ENCODE peak calls at places on chromosome 10, in ten cellular contexts. One of them, this sample, is unnamed.

GRCh38 chr10:133161486-133162051 is 1.6 kb downstream of the KNDC1 start:
- DNase-seq in D341Med: no peak
- DNase-seq in SW 1271: no peak
- DNase-seq in type B pancreatic cell: no peak
- DNase-seq in NCI-H345: no peak
- DNase-seq in mesendoderm: peak
- DNase-seq in CMK: no peak
- DNase-seq in NCI-H2029: no peak
- DNase-seq in stimulated activated CD8-positive, alpha-beta memory T cell treated with anti-CD3 and anti-CD28 coated beads, Interleukin-4, amount 100 ng/mL, for 24 hours: no peak
- DNase-seq in IMR-90: no peak
- DNase-seq in this sample: no peak

GRCh38 chr10:28444031-28444430 is 88.9 kb upstream of the WAC start:
- DNase-seq in D341Med: no peak
- DNase-seq in SW 1271: no peak
- DNase-seq in type B pancreatic cell: no peak
- DNase-seq in NCI-H345: no peak
- DNase-seq in mesendoderm: peak
- DNase-seq in CMK: no peak
- DNase-seq in NCI-H2029: no peak
- DNase-seq in stimulated activated CD8-positive, alpha-beta memory T cell treated with anti-CD3 and anti-CD28 coated beads, Interleukin-4, amount 100 ng/mL, for 24 hours: no peak
- DNase-seq in IMR-90: no peak
- DNase-seq in this sample: no peak

GRCh38 chr10:22252801-22253577 is 35.2 kb upstream of the EBLN1 start:
- DNase-seq in D341Med: peak
- DNase-seq in SW 1271: no peak
- DNase-seq in type B pancreatic cell: peak
- DNase-seq in NCI-H345: no peak
- DNase-seq in mesendoderm: peak
- DNase-seq in CMK: no peak
- DNase-seq in NCI-H2029: no peak
- DNase-seq in stimulated activated CD8-positive, alpha-beta memory T cell treated with anti-CD3 and anti-CD28 coated beads, Interleukin-4, amount 100 ng/mL, for 24 hours: peak
- DNase-seq in IMR-90: no peak
- DNase-seq in this sample: no peak

GRCh38 chr10:14954001-14954770 is at the start of gene DCLRE1C:
- DNase-seq in D341Med: peak
- DNase-seq in SW 1271: peak
- DNase-seq in type B pancreatic cell: peak
- DNase-seq in NCI-H345: peak
- DNase-seq in mesendoderm: peak
- DNase-seq in CMK: peak
- DNase-seq in NCI-H2029: peak
- DNase-seq in stimulated activated CD8-positive, alpha-beta memory T cell treated with anti-CD3 and anti-CD28 coated beads, Interleukin-4, amount 100 ng/mL, for 24 hours: peak
- DNase-seq in IMR-90: peak
- DNase-seq in this sample: peak

GRCh38 chr10:46225597-46225996 is 61.2 kb upstream of the ANTXRL start:
- DNase-seq in D341Med: peak
- DNase-seq in SW 1271: no peak
- DNase-seq in type B pancreatic cell: peak
- DNase-seq in NCI-H345: no peak
- DNase-seq in mesendoderm: no peak
- DNase-seq in CMK: no peak
- DNase-seq in NCI-H2029: no peak
- DNase-seq in stimulated activated CD8-positive, alpha-beta memory T cell treated with anti-CD3 and anti-CD28 coated beads, Interleukin-4, amount 100 ng/mL, for 24 hours: no peak
- DNase-seq in IMR-90: no peak
- DNase-seq in this sample: no peak

GRCh38 chr10:64518456-64518855 is 997.3 kb downstream of the REEP3 start:
- DNase-seq in D341Med: no peak
- DNase-seq in SW 1271: no peak
- DNase-seq in type B pancreatic cell: no peak
- DNase-seq in NCI-H345: no peak
- DNase-seq in mesendoderm: no peak
- DNase-seq in CMK: no peak
- DNase-seq in NCI-H2029: no peak
- DNase-seq in stimulated activated CD8-positive, alpha-beta memory T cell treated with anti-CD3 and anti-CD28 coated beads, Interleukin-4, amount 100 ng/mL, for 24 hours: no peak
- DNase-seq in IMR-90: no peak
- DNase-seq in this sample: no peak

GRCh38 chr10:93165367-93165766 is 91.7 kb downstream of the CYP26A1 start:
- DNase-seq in D341Med: no peak
- DNase-seq in SW 1271: no peak
- DNase-seq in type B pancreatic cell: no peak
- DNase-seq in NCI-H345: no peak
- DNase-seq in mesendoderm: peak
- DNase-seq in CMK: no peak
- DNase-seq in NCI-H2029: no peak
- DNase-seq in stimulated activated CD8-positive, alpha-beta memory T cell treated with anti-CD3 and anti-CD28 coated beads, Interleukin-4, amount 100 ng/mL, for 24 hours: no peak
- DNase-seq in IMR-90: no peak
- DNase-seq in this sample: no peak

GRCh38 chr10:100146875-100147665 is 38.8 kb downstream of the ERLIN1 start:
- DNase-seq in D341Med: no peak
- DNase-seq in SW 1271: no peak
- DNase-seq in type B pancreatic cell: no peak
- DNase-seq in NCI-H345: no peak
- DNase-seq in mesendoderm: no peak
- DNase-seq in CMK: no peak
- DNase-seq in NCI-H2029: no peak
- DNase-seq in stimulated activated CD8-positive, alpha-beta memory T cell treated with anti-CD3 and anti-CD28 coated beads, Interleukin-4, amount 100 ng/mL, for 24 hours: no peak
- DNase-seq in IMR-90: no peak
- DNase-seq in this sample: no peak

This sample was measured in nucleus accumbens.